ENCODE peak calls at places on chromosome 4, in four cellular contexts. One of them, this sample, is unnamed.

GRCh38 chr4:179626687-179627086 is 2184.4 kb upstream of the AGA start:
- DNase-seq in bronchial epithelial cell: no peak
- DNase-seq in uterus: no peak
- DNase-seq in astrocyte of the spinal cord: no peak
- DNase-seq in this sample: no peak

GRCh38 chr4:13656569-13656988 is 29.1 kb upstream of the BOD1L1 start:
- DNase-seq in uterus: peak
- DNase-seq in astrocyte of the spinal cord: peak
- DNase-seq in bronchial epithelial cell: peak
- DNase-seq in this sample: peak

GRCh38 chr4:8478801-8479744 is 38.5 kb downstream of the TRMT44 start:
- DNase-seq in uterus: no peak
- DNase-seq in astrocyte of the spinal cord: peak
- DNase-seq in bronchial epithelial cell: no peak
- DNase-seq in this sample: no peak

GRCh38 chr4:3239998-3240920 is 8.7 kb upstream of the MSANTD1 start:
- DNase-seq in uterus: no peak
- DNase-seq in bronchial epithelial cell: no peak
- DNase-seq in astrocyte of the spinal cord: no peak
- DNase-seq in this sample: no peak

GRCh38 chr4:41290486-41290885 is 33.8 kb downstream of the UCHL1 start:
- DNase-seq in bronchial epithelial cell: no peak
- DNase-seq in uterus: no peak
- DNase-seq in astrocyte of the spinal cord: no peak
- DNase-seq in this sample: no peak

GRCh38 chr4:2793920-2794706 is 1.2 kb downstream of the SH3BP2 start:
- DNase-seq in astrocyte of the spinal cord: peak
- DNase-seq in uterus: peak
- DNase-seq in bronchial epithelial cell: peak
- DNase-seq in this sample: peak

GRCh38 chr4:84994280-84994679 is 27.8 kb upstream of the WDFY3 start:
- DNase-seq in astrocyte of the spinal cord: peak
- DNase-seq in uterus: no peak
- DNase-seq in bronchial epithelial cell: no peak
- DNase-seq in this sample: no peak

GRCh38 chr4:6701371-6701770 is 7.7 kb downstream of the S100P start:
- DNase-seq in astrocyte of the spinal cord: no peak
- DNase-seq in uterus: no peak
- DNase-seq in bronchial epithelial cell: no peak
- DNase-seq in this sample: no peak

GRCh38 chr4:184347251-184348239 is 126.8 kb downstream of the IRF2 start:
- DNase-seq in uterus: no peak
- DNase-seq in bronchial epithelial cell: peak
- DNase-seq in astrocyte of the spinal cord: peak
- DNase-seq in this sample: no peak

GRCh38 chr4:98514930-98515809 is 143.2 kb downstream of the TSPAN5 start:
- DNase-seq in bronchial epithelial cell: no peak
- DNase-seq in astrocyte of the spinal cord: no peak
- DNase-seq in uterus: no peak
- DNase-seq in this sample: no peak

GRCh38 chr4:186688150-186688943 is 35.3 kb downstream of the FAT1 start:
- DNase-seq in bronchial epithelial cell: no peak
- DNase-seq in astrocyte of the spinal cord: no peak
- DNase-seq in uterus: no peak
- DNase-seq in this sample: no peak

GRCh38 chr4:104491826-104492771 is 2.6 kb downstream of the CXXC4 start:
- DNase-seq in bronchial epithelial cell: peak
- DNase-seq in uterus: no peak
- DNase-seq in astrocyte of the spinal cord: peak
- DNase-seq in this sample: no peak

GRCh38 chr4:15636818-15637217 is 18.3 kb downstream of the FBXL5 start:
- DNase-seq in astrocyte of the spinal cord: no peak
- DNase-seq in bronchial epithelial cell: peak
- DNase-seq in uterus: no peak
- DNase-seq in this sample: no peak
- TF ChIP-seq CTCF in astrocyte of the spinal cord: no peak
- TF ChIP-seq CTCF in bronchial epithelial cell: no peak
- TF ChIP-seq CTCF in uterus: no peak
- TF ChIP-seq CTCF in this sample: no peak

GRCh38 chr4:117447925-117448324 is 362.5 kb upstream of the TRAM1L1 start:
- DNase-seq in astrocyte of the spinal cord: no peak
- DNase-seq in uterus: no peak
- DNase-seq in bronchial epithelial cell: no peak
- DNase-seq in this sample: no peak
- TF ChIP-seq CTCF in astrocyte of the spinal cord: peak
- TF ChIP-seq CTCF in uterus: no peak
- TF ChIP-seq CTCF in bronchial epithelial cell: no peak
- TF ChIP-seq CTCF in this sample: peak

GRCh38 chr4:187992971-187993370 is 2.6 kb upstream of the ZFP42 start:
- DNase-seq in astrocyte of the spinal cord: no peak
- DNase-seq in bronchial epithelial cell: no peak
- DNase-seq in uterus: no peak
- DNase-seq in this sample: no peak

GRCh38 chr4:187995322-187996207 is at the start of gene ZFP42:
- DNase-seq in astrocyte of the spinal cord: no peak
- DNase-seq in uterus: no peak
- DNase-seq in bronchial epithelial cell: no peak
- DNase-seq in this sample: no peak

GRCh38 chr4:187996502-187997177 is 1.1 kb downstream of the ZFP42 start:
- DNase-seq in bronchial epithelial cell: no peak
- DNase-seq in astrocyte of the spinal cord: no peak
- DNase-seq in uterus: no peak
- DNase-seq in this sample: no peak

GRCh38 chr4:187999406-187999932 is 3.9 kb downstream of the ZFP42 start:
- DNase-seq in astrocyte of the spinal cord: no peak
- DNase-seq in uterus: no peak
- DNase-seq in bronchial epithelial cell: peak
- DNase-seq in this sample: no peak

DNA sequence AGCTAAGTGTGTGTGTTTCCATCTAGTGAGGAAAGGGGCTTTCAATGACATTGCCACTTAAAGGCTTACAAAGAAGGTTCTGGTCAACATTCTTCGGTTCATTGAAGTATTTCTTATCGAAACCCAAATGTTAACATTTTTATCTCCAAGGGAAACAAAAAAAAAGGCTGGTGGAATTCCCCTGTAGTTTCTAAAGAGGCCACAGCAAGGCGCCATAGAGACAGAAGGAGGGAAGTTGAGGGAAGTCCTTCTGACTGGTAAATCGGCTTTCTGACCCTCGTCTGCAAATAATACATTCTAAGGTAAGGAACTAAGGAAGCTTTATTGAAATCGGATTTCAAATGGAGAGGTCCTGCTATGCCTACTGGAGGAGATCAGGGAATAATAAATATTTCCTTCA is 1.7 kb upstream of the ZFP42 start:
- DNase-seq in uterus: no peak
- DNase-seq in astrocyte of the spinal cord: no peak
- DNase-seq in bronchial epithelial cell: no peak
- DNase-seq in this sample: no peak
- TF ChIP-seq CTCF in uterus: no peak
- TF ChIP-seq CTCF in astrocyte of the spinal cord: peak
- TF ChIP-seq CTCF in bronchial epithelial cell: no peak
- TF ChIP-seq CTCF in this sample: peak

DNA sequence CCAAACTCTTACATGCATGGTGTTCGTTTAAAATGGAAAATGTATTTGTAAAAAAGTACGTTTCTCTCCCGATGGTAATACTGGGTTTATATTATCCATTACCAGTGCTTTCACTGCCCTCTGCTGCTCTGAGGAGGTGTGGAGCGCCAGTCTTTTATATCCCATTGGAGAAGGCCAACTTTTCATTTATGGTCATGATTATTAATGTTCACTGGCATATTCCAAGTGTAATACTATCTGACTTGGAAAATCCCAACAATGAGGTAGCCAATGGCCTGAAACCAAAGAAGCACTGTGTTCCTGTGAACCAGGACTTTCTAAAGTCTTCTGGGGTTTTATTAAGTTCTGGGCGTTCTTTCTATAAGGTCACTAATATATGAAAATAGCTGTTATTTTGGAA is 80.7 kb downstream of the SYNPO2 start:
- DNase-seq in uterus: peak
- DNase-seq in bronchial epithelial cell: peak
- DNase-seq in astrocyte of the spinal cord: peak
- DNase-seq in this sample: peak
- TF ChIP-seq CTCF in uterus: peak
- TF ChIP-seq CTCF in bronchial epithelial cell: peak
- TF ChIP-seq CTCF in astrocyte of the spinal cord: peak
- TF ChIP-seq CTCF in this sample: peak